ENCODE peak calls at places on chromosomes 2 and 18, in six cellular contexts. W, L, Q, E, V and O are unnamed samples.

GRCh38 chr18:41809652-41810051 is 145.4 kb upstream of the PIK3C3 start:
- DNase-seq in W (peak), L (no peak), Q (no peak), E (no peak), V (no peak), O (no peak)

GRCh38 chr2:110674620-110675555 is 3.0 kb downstream of the BUB1 start:
- DNase-seq in W (peak), L (peak), Q (no peak), E (no peak), V (no peak), O (no peak)

GRCh38 chr2:5330961-5331360 is 361.2 kb upstream of the SOX11 start:
- DNase-seq in W (no peak), L (no peak), Q (no peak), E (no peak), V (no peak), O (no peak)

GRCh38 chr2:102735431-102736130 is 26.2 kb upstream of the TMEM182 start:
- DNase-seq in W (no peak), L (peak), Q (no peak), E (no peak), V (no peak), O (no peak)

GRCh38 chr2:20135631-20136050 is 84.2 kb upstream of the LAPTM4A start:
- DNase-seq in W (peak), L (peak), Q (peak), E (no peak), V (peak), O (no peak)

GRCh38 chr18:57122906-57123510 is 23.9 kb upstream of the BOD1L2 start:
- DNase-seq in W (no peak), L (no peak), Q (no peak), E (no peak), V (no peak), O (no peak)

GRCh38 chr18:79531386-79531785 is 135.7 kb downstream of the NFATC1 start:
- DNase-seq in W (no peak), L (no peak), Q (peak), E (no peak), V (no peak), O (no peak)

GRCh38 chr18:49878996-49879585 is 65.8 kb upstream of the ACAA2 start:
- DNase-seq in W (no peak), L (no peak), Q (no peak), E (no peak), V (no peak), O (no peak)

GRCh38 chr2:167398791-167399371 is 510.6 kb downstream of the XIRP2 start:
- DNase-seq in W (no peak), L (no peak), Q (no peak), E (no peak), V (no peak), O (no peak)

GRCh38 chr18:44725300-44726096 is 44.8 kb downstream of the SETBP1 start:
- DNase-seq in W (peak), L (no peak), Q (no peak), E (no peak), V (peak), O (no peak)

GRCh38 chr18:14189858-14190257 is 57.6 kb upstream of the ZNF519 start:
- DNase-seq in W (peak), L (no peak), Q (no peak), E (no peak), V (no peak), O (no peak)

GRCh38 chr2:239534581-239535412 is 134.0 kb upstream of the HDAC4 start:
- DNase-seq in W (no peak), L (no peak), Q (no peak), E (no peak), V (no peak), O (peak)

GRCh38 chr2:142670362-142670761 is 207.1 kb upstream of the KYNU start:
- DNase-seq in W (no peak), L (no peak), Q (no peak), E (no peak), V (no peak), O (no peak)

GRCh38 chr2:120511546-120512320 is 165.8 kb downstream of the INHBB start:
- DNase-seq in W (no peak), L (no peak), Q (no peak), E (no peak), V (no peak), O (no peak)

GRCh38 chr2:155250800-155251199 is 552.3 kb downstream of the KCNJ3 start:
- DNase-seq in W (peak), L (no peak), Q (no peak), E (no peak), V (no peak), O (no peak)

GRCh38 chr2:238327751-238328150 is 7.4 kb downstream of the TRAF3IP1 start:
- DNase-seq in W (no peak), L (no peak), Q (no peak), E (no peak), V (no peak), O (no peak)

GRCh38 chr2:53130441-53130943 is 637.1 kb upstream of the CHAC2 start:
- DNase-seq in W (peak), L (no peak), Q (no peak), E (no peak), V (no peak), O (no peak)

GRCh38 chr2:105674859-105675541 is 69.7 kb upstream of the NCK2 start:
- DNase-seq in W (no peak), L (no peak), Q (no peak), E (no peak), V (no peak), O (no peak)

GRCh38 chr2:16210841-16211240 is 270.5 kb downstream of the MYCN start:
- DNase-seq in W (no peak), L (no peak), Q (no peak), E (no peak), V (no peak), O (no peak)

GRCh38 chr2:133434962-133435668 is 133.1 kb downstream of the NCKAP5 start:
- DNase-seq in W (peak), L (peak), Q (no peak), E (no peak), V (no peak), O (no peak)

GRCh38 chr2:216829533-216829932 is 30.3 kb downstream of the TNP1 start:
- DNase-seq in W (peak), L (peak), Q (peak), E (peak), V (peak), O (no peak)

GRCh38 chr18:48868468-48869466 is 82.0 kb downstream of the SMAD7 start:
- DNase-seq in W (peak), L (peak), Q (no peak), E (no peak), V (no peak), O (no peak)

GRCh38 chr2:231399046-231399852 is 3.7 kb downstream of the B3GNT7 start:
- DNase-seq in W (no peak), L (no peak), Q (no peak), E (no peak), V (no peak), O (no peak)

GRCh38 chr18:49168281-49168680 is 217.5 kb upstream of the SMAD7 start:
- DNase-seq in W (no peak), L (no peak), Q (no peak), E (no peak), V (no peak), O (no peak)

GRCh38 chr2:246489-247145 is 17.2 kb downstream of the SH3YL1 start:
- DNase-seq in W (peak), L (peak), Q (no peak), E (no peak), V (no peak), O (no peak)

GRCh38 chr2:121530210-121530562 is 494 bp upstream of the RNU4ATAC start:
- DNase-seq in W (peak), L (peak), Q (peak), E (peak), V (peak), O (peak)

GRCh38 chr18:56333846-56334245 is 304.5 kb downstream of the TXNL1 start:
- DNase-seq in W (no peak), L (no peak), Q (no peak), E (no peak), V (no peak), O (no peak)

GRCh38 chr2:96359310-96359709 is 23.7 kb downstream of the NCAPH start:
- DNase-seq in W (no peak), L (no peak), Q (no peak), E (no peak), V (no peak), O (no peak)

GRCh38 chr2:127105656-127106456 is 1.1 kb downstream of the BIN1 start:
- DNase-seq in W (peak), L (peak), Q (peak), E (peak), V (peak), O (no peak)

GRCh38 chr2:70901235-70902066 is 34.2 kb upstream of the ATP6V1B1 start:
- DNase-seq in W (no peak), L (peak), Q (no peak), E (no peak), V (no peak), O (no peak)

GRCh38 chr2:241817126-241817820 is 8.3 kb downstream of the NEU4 start:
- DNase-seq in W (no peak), L (no peak), Q (peak), E (peak), V (peak), O (peak)

GRCh38 chr2:27154481-27154880 is 5.7 kb downstream of the TCF23 start:
- DNase-seq in W (no peak), L (no peak), Q (peak), E (no peak), V (no peak), O (no peak)

GRCh38 chr2:170218456-170218855 is 40.5 kb downstream of the MYO3B start:
- DNase-seq in W (no peak), L (no peak), Q (no peak), E (no peak), V (no peak), O (no peak)

GRCh38 chr2:104755026-104755856 is 98.7 kb upstream of the POU3F3 start:
- DNase-seq in W (no peak), L (no peak), Q (no peak), E (no peak), V (no peak), O (no peak)

GRCh38 chr2:70017962-70018361 is 56.5 kb upstream of the ASPRV1 start:
- DNase-seq in W (no peak), L (no peak), Q (no peak), E (no peak), V (no peak), O (no peak)

GRCh38 chr18:79987566-79987965 is 797 bp downstream of the TXNL4A start:
- DNase-seq in W (no peak), L (no peak), Q (no peak), E (no peak), V (no peak), O (no peak)

GRCh38 chr2:160532388-160532787 is 38.8 kb upstream of the RBMS1 start:
- DNase-seq in W (no peak), L (no peak), Q (no peak), E (no peak), V (no peak), O (no peak)

GRCh38 chr2:188318161-188318749 is 26.6 kb downstream of the GULP1 start:
- DNase-seq in W (no peak), L (no peak), Q (no peak), E (no peak), V (no peak), O (no peak)